ENCODE peak calls at places on chromosomes 4 and X, in four cellular contexts. N, Y, J and D are unnamed samples.

GRCh38 chr4:6419452-6420028 is 52.9 kb downstream of the PPP2R2C start:
- DNase-seq in J (no peak), N (no peak), Y (no peak), D (no peak)

GRCh38 chr4:105715692-105716278 is 7.2 kb downstream of the GSTCD start:
- DNase-seq in Y (peak; percentile 64), N (peak; percentile 13), J (no peak), D (no peak)

GRCh38 chr4:10856271-10856670 is 171.7 kb upstream of the CLNK start:
- DNase-seq in J (no peak), Y (no peak), N (no peak), D (no peak)

GRCh38 chrX:152600853-152601635 is 36.7 kb upstream of the GABRQ start:
- DNase-seq in J (no peak), N (no peak), Y (no peak), D (no peak)

GRCh38 chr4:34766935-34767859 is 1477.1 kb downstream of the ARAP2 start:
- DNase-seq in N (no peak), J (no peak), Y (peak; percentile 24), D (no peak)

GRCh38 chrX:35741142-35741541 is 57.0 kb upstream of the MAGEB16 start:
- DNase-seq in N (no peak), J (no peak), Y (no peak), D (no peak)

GRCh38 chrX:310621-311155 is 7.9 kb downstream of the GTPBP6 start:
- DNase-seq in J (peak; percentile 34), Y (no peak), N (no peak), D (no peak)

GRCh38 chr4:86497131-86497530 is 97.0 kb upstream of the PTPN13 start:
- DNase-seq in J (no peak), Y (peak; percentile 88), N (no peak), D (no peak)

GRCh38 chr4:102715057-102715456 is 45.7 kb downstream of the MANBA start:
- DNase-seq in N (no peak), Y (peak; percentile 12), J (no peak), D (no peak)

GRCh38 chr4:145130788-145131398 is 32.8 kb downstream of the ABCE1 start:
- DNase-seq in Y (peak; percentile 23), N (no peak), J (no peak), D (no peak)

GRCh38 chrX:153778684-153779101 is 2.1 kb upstream of the SRPK3 start:
- DNase-seq in Y (no peak), J (no peak), N (no peak), D (no peak)

GRCh38 chr4:19693949-19694597 is 557.6 kb upstream of the SLIT2 start:
- DNase-seq in Y (no peak), J (no peak), N (no peak), D (no peak)

GRCh38 chr4:47837582-47838294 is at the start of gene CORIN:
- DNase-seq in J (no peak), Y (peak; percentile 15), N (no peak), D (peak; percentile 22)

GRCh38 chr4:120722655-120723054 is 199.9 kb downstream of the PRDM5 start:
- DNase-seq in Y (no peak), J (no peak), N (no peak), D (no peak)

GRCh38 chr4:129498626-129499025 is 402.7 kb downstream of the C4orf33 start:
- DNase-seq in Y (no peak), N (no peak), J (no peak), D (no peak)

GRCh38 chr4:56330691-56331090 is 56.6 kb downstream of the AASDH start:
- DNase-seq in Y (no peak), J (no peak), N (no peak), D (no peak)

GRCh38 chr4:10659251-10659650 is 25.3 kb downstream of the CLNK start:
- DNase-seq in J (no peak), N (no peak), Y (no peak), D (no peak)

GRCh38 chr4:7590205-7590604 is 155.5 kb upstream of the PSAPL1 start:
- DNase-seq in J (no peak), N (no peak), Y (peak; percentile 83), D (no peak)

GRCh38 chr4:13705521-13706035 is 78.1 kb upstream of the BOD1L1 start:
- DNase-seq in N (no peak), Y (peak; percentile 64), J (peak; percentile 55), D (peak; percentile 72)

GRCh38 chr4:110361921-110362320 is 114.0 kb upstream of the ENPEP start:
- DNase-seq in N (no peak), Y (peak; percentile 85), J (no peak), D (no peak)

GRCh38 chr4:81465668-81466357 is 5.9 kb downstream of the RASGEF1B start:
- DNase-seq in Y (no peak), J (no peak), N (no peak), D (no peak)

GRCh38 chrX:40281341-40282005 is 183.7 kb upstream of the BCOR start:
- DNase-seq in N (no peak), Y (no peak), J (no peak), D (no peak)

GRCh38 chr4:25068386-25068785 is 37.6 kb upstream of the LGI2 start:
- DNase-seq in Y (no peak), J (no peak), N (no peak), D (no peak)

GRCh38 chr4:175833574-175834350 is 21.7 kb upstream of the GPM6A start:
- DNase-seq in N (no peak), Y (peak; percentile 5), J (no peak), D (no peak)

GRCh38 chrX:120463241-120463640 is 5.9 kb downstream of the LAMP2 start:
- DNase-seq in Y (peak; percentile 12), J (no peak), N (no peak), D (no peak)

GRCh38 chr4:128290526-128290925 is 2.9 kb upstream of the PGRMC2 start:
- DNase-seq in Y (no peak), J (no peak), N (no peak), D (no peak)

GRCh38 chr4:102959503-102959902 is 60.0 kb downstream of the SLC9B1 start:
- DNase-seq in N (no peak), Y (no peak), J (no peak), D (no peak)

GRCh38 chr4:8909548-8909947 is 37.9 kb upstream of the HMX1 start:
- DNase-seq in Y (no peak), J (no peak), N (no peak), D (no peak)

GRCh38 chr4:48180234-48180633 is 46.2 kb upstream of the TXK start:
- DNase-seq in J (no peak), N (no peak), Y (no peak), D (no peak)

GRCh38 chr4:44210750-44211149 is 237.9 kb downstream of the KCTD8 start:
- DNase-seq in J (no peak), Y (no peak), N (no peak), D (no peak)

GRCh38 chrX:103789004-103789403 is 12.4 kb downstream of the PLP1 start:
- DNase-seq in Y (no peak), N (no peak), J (no peak), D (no peak)

GRCh38 chrX:10198254-10198653 is 41.5 kb downstream of the CLCN4 start:
- DNase-seq in J (no peak), N (no peak), Y (no peak), D (no peak)

GRCh38 chr4:3644849-3645627 is 112.8 kb upstream of the LRPAP1 start:
- DNase-seq in Y (peak; percentile 50), J (no peak), N (no peak), D (peak; percentile 45)

GRCh38 chrX:39808471-39808917 is 289.3 kb downstream of the BCOR start:
- DNase-seq in J (no peak), Y (peak; percentile 32), N (no peak), D (no peak)

GRCh38 chr4:30757357-30757756 is 37.2 kb downstream of the PCDH7 start:
- DNase-seq in N (peak; percentile 98), J (no peak), Y (peak; percentile 91), D (no peak)

GRCh38 chrX:150365953-150366911 is 3.1 kb downstream of the MAMLD1 start:
- DNase-seq in Y (peak; percentile 17), N (no peak), J (peak; percentile 49), D (no peak)

GRCh38 chrX:78092296-78092695 is 11.8 kb upstream of the PGK1 start:
- DNase-seq in J (no peak), Y (peak; percentile 57), N (peak; percentile 54), D (no peak)
- TF ChIP-seq CTCF in J (no peak), Y (peak; percentile 55), N (peak; percentile 36), D (no peak)

GRCh38 chr4:67632492-67632891 is 68.5 kb downstream of the UBA6 start:
- DNase-seq in N (no peak), Y (no peak), J (no peak), D (no peak)
- H3K4me3 ChIP-seq in N (no peak overlapping the region), Y (no peak overlapping the region), J (no peak overlapping the region), D (no peak overlapping the region)

GRCh38 chrX:13892856-13893255 is 76.0 kb upstream of the GPM6B start:
- DNase-seq in N (no peak), Y (peak; percentile 14), J (no peak), D (no peak)

GRCh38 chrX:13890806-13891205 is 73.9 kb upstream of the GPM6B start:
- DNase-seq in N (no peak), Y (peak; percentile 2), J (no peak), D (no peak)

GRCh38 chrX:13891367-13892146 is 74.7 kb upstream of the GPM6B start:
- DNase-seq in N (no peak), Y (no peak), J (no peak), D (no peak)

GRCh38 chrX:13885591-13885990 is 68.7 kb upstream of the GPM6B start:
- DNase-seq in J (no peak), Y (no peak), N (no peak), D (no peak)

DNA sequence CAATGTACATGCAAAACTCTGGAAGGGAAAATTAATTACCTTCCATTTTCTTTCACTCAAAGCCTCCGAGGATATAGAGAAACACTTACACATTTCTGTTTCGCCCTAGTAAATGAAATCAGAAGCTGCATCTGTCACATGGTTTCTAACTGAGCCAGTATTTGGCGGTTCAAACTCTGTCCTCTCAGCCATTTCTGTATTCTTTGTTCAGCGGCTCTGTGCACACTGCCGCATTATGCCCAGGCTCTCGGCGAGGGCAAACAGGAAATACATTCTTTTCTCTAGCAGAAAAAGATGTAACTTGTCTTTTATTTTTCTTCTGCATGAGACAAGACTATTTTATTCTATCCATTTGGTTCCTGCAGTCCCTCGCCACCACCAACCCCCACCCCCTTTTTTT is 71.4 kb upstream of the GPM6B start:
- DNase-seq in Y (no peak), J (no peak), N (no peak), D (no peak)
- TF ChIP-seq CTCF in Y (no peak), J (no peak), N (no peak), D (no peak)

DNA sequence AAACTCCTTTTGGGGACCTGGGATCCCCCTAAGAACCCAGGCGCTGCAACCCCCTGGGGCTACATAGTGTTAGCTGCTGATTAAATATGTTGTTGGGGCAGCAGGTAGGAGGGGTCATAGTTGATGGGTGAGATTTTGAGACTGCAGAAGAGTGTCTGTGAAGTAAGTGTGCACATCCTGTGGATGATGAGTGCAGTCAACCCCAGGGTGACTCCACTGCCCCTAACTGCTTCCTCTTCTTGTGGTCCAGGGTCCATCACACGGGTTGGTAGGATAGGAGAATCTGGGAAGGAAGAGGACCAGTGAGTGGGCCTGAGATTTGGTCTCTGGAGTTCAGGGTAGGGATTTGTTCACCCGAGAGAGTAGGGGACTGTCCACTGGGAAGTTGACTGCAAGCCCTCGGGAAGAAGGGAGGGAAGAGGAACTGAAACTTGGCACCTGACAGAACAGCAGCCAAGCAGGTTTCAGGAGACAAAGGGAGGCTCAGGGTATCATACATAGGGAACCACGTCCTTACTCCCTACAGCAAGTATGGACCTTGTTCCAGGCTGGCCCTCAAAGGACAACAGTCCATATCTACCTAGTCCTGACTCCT is 8.5 kb downstream of the DLG3 start:
- DNase-seq in N (no peak), Y (no peak), J (no peak), D (no peak)
- H3K4me3 ChIP-seq in N (peak overlapping the region; percentile 64), Y (peak overlapping the region; percentile 79), J (peak overlapping the region; percentile 46), D (no peak overlapping the region)